ENCODE peak calls at places on chromosome 20, in four cellular contexts. T, M, K and D are unnamed samples.

GRCh38 chr20:25020901-25021301 is 28.4 kb upstream of the APMAP start:
- ATAC-seq in T (no peak), M (no peak), K (no peak), D (no peak)

GRCh38 chr20:36543187-36544133 is 2.1 kb downstream of the MYL9 start:
- ATAC-seq in T (peak; percentile 55), M (peak; percentile 36), K (no peak), D (peak; percentile 30)

GRCh38 chr20:60269571-60270162 is 311.4 kb downstream of the CDH26 start:
- ATAC-seq in T (no peak), M (no peak), K (no peak), D (no peak)

GRCh38 chr20:37229300-37229699 is 32.3 kb downstream of the GHRH start:
- ATAC-seq in T (no peak), M (no peak), K (no peak), D (no peak)

GRCh38 chr20:53914091-53914860 is 156.1 kb downstream of the BCAS1 start:
- ATAC-seq in T (no peak), M (no peak), K (no peak), D (no peak)

GRCh38 chr20:13356591-13356990 is 135.5 kb downstream of the ISM1 start:
- ATAC-seq in T (no peak), M (no peak), K (peak; percentile 79), D (no peak)

GRCh38 chr20:49821850-49822249 is 9.2 kb downstream of the SLC9A8 start:
- ATAC-seq in T (no peak), M (no peak), K (peak; percentile 68), D (no peak)

GRCh38 chr20:17541596-17541995 is 10.4 kb upstream of the BFSP1 start:
- ATAC-seq in T (no peak), M (no peak), K (no peak), D (no peak)

GRCh38 chr20:59805266-59805665 is 128.2 kb downstream of the SYCP2 start:
- ATAC-seq in T (no peak), M (no peak), K (no peak), D (no peak)

GRCh38 chr20:6704132-6704861 is 63.2 kb upstream of the BMP2 start:
- ATAC-seq in T (peak; percentile 57), M (peak; percentile 92), K (peak; percentile 64), D (peak; percentile 31)

GRCh38 chr20:57544838-57545564 is 15.9 kb upstream of the PCK1 start:
- ATAC-seq in T (no peak), M (no peak), K (no peak), D (no peak)

GRCh38 chr20:40563296-40563950 is 125.6 kb downstream of the MAFB start:
- ATAC-seq in T (peak; percentile 53), M (no peak), K (no peak), D (no peak)

GRCh38 chr20:51220293-51220706 is 197.4 kb upstream of the KCNG1 start:
- ATAC-seq in T (peak; percentile 70), M (peak; percentile 92), K (peak; percentile 51), D (no peak)

GRCh38 chr20:14986656-14987055 is 649.2 kb upstream of the FLRT3 start:
- ATAC-seq in T (peak; percentile 3), M (no peak), K (no peak), D (no peak)

GRCh38 chr20:51089840-51090239 is 66.9 kb upstream of the KCNG1 start:
- ATAC-seq in T (no peak), M (no peak), K (no peak), D (no peak)

GRCh38 chr20:17762873-17763557 is 63.2 kb downstream of the BANF2 start:
- ATAC-seq in T (no peak), M (no peak), K (no peak), D (no peak)

GRCh38 chr20:23374441-23374840 is 12.5 kb downstream of the GZF1 start:
- ATAC-seq in T (no peak), M (no peak), K (no peak), D (peak; percentile 31)

GRCh38 chr20:25464501-25465204 is 57.2 kb downstream of the GINS1 start:
- ATAC-seq in T (no peak), M (no peak), K (no peak), D (no peak)

GRCh38 chr20:15814903-15815302 is 758.3 kb downstream of the KIF16B start:
- ATAC-seq in T (no peak), M (no peak), K (no peak), D (no peak)

GRCh38 chr20:22303523-22303922 is 280.8 kb downstream of the FOXA2 start:
- ATAC-seq in T (no peak), M (peak; percentile 87), K (no peak), D (no peak)

GRCh38 chr20:58652606-58653303 is 1.7 kb downstream of the STX16 start:
- ATAC-seq in T (no peak), M (no peak), K (peak; percentile 20), D (no peak)

GRCh38 chr20:400451-401275 is 7.4 kb upstream of the RBCK1 start:
- ATAC-seq in T (no peak), M (peak; percentile 18), K (peak; percentile 73), D (no peak)

GRCh38 chr20:54173653-54174451 is at the start of gene CYP24A1:
- ATAC-seq in T (peak; percentile 64), M (peak; percentile 68), K (no peak), D (no peak)

GRCh38 chr20:1086273-1087213 is 31.9 kb upstream of the PSMF1 start:
- ATAC-seq in T (no peak), M (no peak), K (peak; percentile 86), D (no peak)

DNA sequence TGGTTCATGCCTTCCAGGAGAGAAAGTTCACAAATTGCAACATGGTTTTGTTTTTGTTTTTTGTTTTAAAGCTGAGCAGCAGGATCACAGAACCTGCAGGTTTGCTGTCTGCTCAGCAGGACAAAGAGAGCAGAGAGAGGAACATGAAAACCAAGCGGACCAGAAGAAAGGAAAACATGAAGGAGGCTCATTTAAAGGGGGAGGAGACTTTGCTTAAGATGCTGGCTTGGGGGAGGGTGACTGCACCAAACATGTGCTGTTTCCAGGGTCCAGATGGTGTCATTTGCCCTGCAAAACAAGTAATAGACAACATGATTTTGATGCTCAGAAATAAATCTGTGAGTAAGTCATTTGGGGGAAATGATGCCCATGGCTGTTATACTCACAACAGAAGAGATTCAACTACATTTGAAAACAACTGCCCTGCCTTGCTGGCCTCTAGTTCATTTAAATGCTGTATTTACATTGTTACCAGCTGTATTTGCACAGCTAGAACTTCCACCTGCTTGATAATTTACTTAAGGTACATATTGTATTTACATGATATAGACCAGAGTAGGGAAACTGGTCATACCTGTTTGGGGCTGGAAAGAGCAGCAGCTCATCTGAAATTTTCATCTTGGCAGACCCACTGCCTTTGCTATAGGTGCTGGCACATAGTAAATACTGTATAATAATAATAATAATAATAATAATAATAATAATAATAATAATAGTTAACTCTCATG is 32.2 kb upstream of the CHD6 start:
- ATAC-seq in T (no peak), M (no peak), K (no peak), D (no peak)
- TF ChIP-seq EP300 in T (no peak), M (no peak), K (no peak), D (no peak)

GRCh38 chr20:63533871-63534393 is 3.2 kb downstream of the PTK6 start:
- ATAC-seq in T (no peak), M (no peak), K (no peak), D (no peak)
- H3K27ac ChIP-seq in T (no peak overlapping the region), M (no peak overlapping the region), K (no peak overlapping the region), D (no peak overlapping the region)

DNA sequence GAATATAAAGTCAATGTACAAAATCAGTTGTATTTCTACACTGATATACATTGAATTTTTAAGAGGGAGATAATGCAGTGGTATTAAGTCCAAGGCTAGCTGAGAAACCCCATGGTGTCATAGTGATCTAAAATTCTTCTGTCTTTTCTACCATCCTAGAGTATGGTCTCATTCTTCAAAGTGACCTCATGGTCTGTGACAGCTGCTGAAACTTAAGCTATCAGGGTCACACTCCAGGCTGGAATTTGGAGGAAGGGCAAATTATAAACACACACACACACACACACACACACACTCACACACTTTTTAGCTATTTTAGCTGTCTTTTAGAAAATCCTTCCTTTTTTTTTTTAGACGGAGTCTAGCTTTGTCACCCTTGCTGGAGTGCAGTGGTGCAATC is 47.3 kb upstream of the DYNLRB1 start:
- ATAC-seq in T (no peak), M (no peak), K (no peak), D (no peak)
- H3K36me3 ChIP-seq in T (no peaks in the 10 kb centered on the region), M (peaks cover 16% of the 10 kb centered on the region), K (peaks cover 1% of the 10 kb centered on the region), D (peaks cover 56% of the 10 kb centered on the region)

GRCh38 chr20:10178091-10178490 is 40.5 kb upstream of the SNAP25 start:
- ATAC-seq in T (no peak), M (no peak), K (no peak), D (no peak)

GRCh38 chr20:10172998-10173655 is 45.5 kb upstream of the SNAP25 start:
- ATAC-seq in T (no peak), M (no peak), K (no peak), D (no peak)

GRCh38 chr20:10179574-10180298 is 38.9 kb upstream of the SNAP25 start:
- ATAC-seq in T (peak; percentile 65), M (peak; percentile 86), K (peak; percentile 40), D (peak; percentile 36)

GRCh38 chr20:10177326-10177725 is 41.3 kb upstream of the SNAP25 start:
- ATAC-seq in T (no peak), M (no peak), K (no peak), D (no peak)

GRCh38 chr20:10178727-10179313 is 39.8 kb upstream of the SNAP25 start:
- ATAC-seq in T (peak; percentile 38), M (no peak), K (no peak), D (no peak)
- TF ChIP-seq EP300 in T (no peak), M (no peak), K (no peak), D (no peak)

GRCh38 chr20:48295966-48296421 is 510.7 kb upstream of the SULF2 start:
- ATAC-seq in T (peak; percentile 52), M (peak; percentile 42), K (no peak), D (peak; percentile 49)
- H3K27ac ChIP-seq in T (no peak overlapping the region), M (no peak overlapping the region), K (no peak overlapping the region), D (peak overlapping the region; percentile 65)

DNA sequence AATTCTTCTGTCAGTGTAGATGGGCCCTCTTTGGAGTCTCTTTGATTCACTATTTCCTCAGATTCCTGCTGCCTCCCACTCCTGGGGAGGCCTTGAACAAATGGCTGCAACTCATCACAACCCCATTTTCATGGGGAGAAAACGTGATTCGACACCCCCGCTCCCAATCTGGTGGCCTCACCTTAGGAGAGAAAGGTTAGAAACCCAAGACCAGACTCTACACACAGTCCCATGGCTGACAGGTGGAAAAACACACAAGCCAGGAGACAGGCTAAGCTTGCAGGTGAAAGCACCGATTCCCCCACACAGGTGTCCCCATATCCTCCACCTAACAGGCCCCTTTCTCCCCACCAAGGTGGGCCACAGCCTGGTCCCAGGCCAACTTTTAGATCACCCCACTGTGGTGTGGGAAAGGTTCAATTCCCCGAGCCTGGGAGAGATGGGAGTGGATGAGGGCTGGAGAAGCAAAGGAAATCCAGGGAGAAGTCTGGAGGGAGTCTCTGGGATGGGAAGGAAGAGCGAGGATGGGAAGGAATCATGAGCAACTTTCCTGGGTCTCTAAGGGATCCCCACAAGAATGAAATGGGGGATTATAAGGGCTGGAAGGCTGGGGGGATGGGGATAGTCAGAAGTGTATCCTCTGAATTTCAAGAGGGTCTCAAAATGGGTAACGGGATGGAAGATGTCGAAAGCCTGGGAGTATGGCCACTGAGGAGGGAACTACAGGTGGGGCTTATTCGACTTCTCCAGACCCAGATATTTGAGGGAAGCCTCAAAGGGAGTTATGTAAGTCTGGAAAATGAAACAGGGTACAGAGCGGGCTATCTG is 946 bp downstream of the PLAGL2 start:
- ATAC-seq in T (no peak), M (peak; percentile 8), K (no peak), D (no peak)
- H3K36me3 ChIP-seq in T (no peaks in the 10 kb centered on the region), M (peaks cover 20% of the 10 kb centered on the region), K (no peaks in the 10 kb centered on the region), D (no peaks in the 10 kb centered on the region)